ENCODE peak calls at places on chromosomes 16 and 17, in eight cellular contexts. One of them, this sample, is unnamed.
A peak's percentile ranks its signal among the peaks of the same experiment; 100 is the strongest.

GRCh38 chr17:66580178-66580577 is 254.7 kb upstream of the CACNG5 start:
- DNase-seq in activated CD8-positive, alpha-beta T cell treated with anti-CD3 and anti-CD28 coated beads for 36 hours: no peak
- DNase-seq in cardiac fibroblast: peak; percentile 65
- DNase-seq in tibial artery: peak; percentile 79
- DNase-seq in stomach: peak; percentile 38
- DNase-seq in cardiac muscle cell: peak; percentile 49
- DNase-seq in AG04450: peak; percentile 57
- DNase-seq in astrocyte: peak; percentile 41
- DNase-seq in this sample: no peak

GRCh38 chr17:6597727-6598126 is 41.4 kb upstream of the PITPNM3 start:
- DNase-seq in stomach: no peak
- DNase-seq in tibial artery: no peak
- DNase-seq in cardiac muscle cell: no peak
- DNase-seq in AG04450: no peak
- DNase-seq in cardiac fibroblast: no peak
- DNase-seq in astrocyte: no peak
- DNase-seq in activated CD8-positive, alpha-beta T cell treated with anti-CD3 and anti-CD28 coated beads for 36 hours: no peak
- DNase-seq in this sample: no peak

GRCh38 chr17:19533718-19534561 is at the start of gene SLC47A1:
- DNase-seq in cardiac muscle cell: peak; percentile 27
- DNase-seq in cardiac fibroblast: peak; percentile 40
- DNase-seq in stomach: no peak
- DNase-seq in AG04450: no peak
- DNase-seq in astrocyte: no peak
- DNase-seq in tibial artery: no peak
- DNase-seq in activated CD8-positive, alpha-beta T cell treated with anti-CD3 and anti-CD28 coated beads for 36 hours: peak; percentile 11
- DNase-seq in this sample: no peak

GRCh38 chr17:80942360-80943345 is 49.0 kb upstream of the CHMP6 start:
- DNase-seq in activated CD8-positive, alpha-beta T cell treated with anti-CD3 and anti-CD28 coated beads for 36 hours: no peak
- DNase-seq in stomach: peak; percentile 76
- DNase-seq in astrocyte: peak; percentile 78
- DNase-seq in tibial artery: peak; percentile 99
- DNase-seq in AG04450: peak; percentile 33
- DNase-seq in cardiac fibroblast: peak; percentile 96
- DNase-seq in cardiac muscle cell: peak; percentile 94
- DNase-seq in this sample: peak; percentile 86

GRCh38 chr17:79742951-79743476 is 12.3 kb downstream of the ENPP7 start:
- DNase-seq in cardiac fibroblast: no peak
- DNase-seq in cardiac muscle cell: no peak
- DNase-seq in tibial artery: no peak
- DNase-seq in activated CD8-positive, alpha-beta T cell treated with anti-CD3 and anti-CD28 coated beads for 36 hours: no peak
- DNase-seq in AG04450: no peak
- DNase-seq in astrocyte: no peak
- DNase-seq in stomach: no peak
- DNase-seq in this sample: no peak

GRCh38 chr17:47820023-47820789 is 1.4 kb downstream of the OSBPL7 start:
- DNase-seq in stomach: peak; percentile 81
- DNase-seq in AG04450: no peak
- DNase-seq in activated CD8-positive, alpha-beta T cell treated with anti-CD3 and anti-CD28 coated beads for 36 hours: no peak
- DNase-seq in tibial artery: no peak
- DNase-seq in cardiac fibroblast: no peak
- DNase-seq in cardiac muscle cell: no peak
- DNase-seq in astrocyte: no peak
- DNase-seq in this sample: peak; percentile 25

GRCh38 chr16:74837056-74837455 is 62.4 kb upstream of the FA2H start:
- DNase-seq in cardiac fibroblast: peak; percentile 5
- DNase-seq in astrocyte: no peak
- DNase-seq in tibial artery: no peak
- DNase-seq in cardiac muscle cell: no peak
- DNase-seq in activated CD8-positive, alpha-beta T cell treated with anti-CD3 and anti-CD28 coated beads for 36 hours: no peak
- DNase-seq in AG04450: no peak
- DNase-seq in stomach: no peak
- DNase-seq in this sample: no peak

GRCh38 chr17:27818311-27819170 is 18.2 kb upstream of the NOS2 start:
- DNase-seq in astrocyte: no peak
- DNase-seq in AG04450: no peak
- DNase-seq in tibial artery: no peak
- DNase-seq in stomach: no peak
- DNase-seq in cardiac fibroblast: peak; percentile 25
- DNase-seq in activated CD8-positive, alpha-beta T cell treated with anti-CD3 and anti-CD28 coated beads for 36 hours: no peak
- DNase-seq in cardiac muscle cell: peak; percentile 15
- DNase-seq in this sample: no peak

GRCh38 chr17:69012895-69013805 is 47.6 kb downstream of the ABCA9 start:
- DNase-seq in cardiac fibroblast: peak; percentile 30
- DNase-seq in cardiac muscle cell: peak; percentile 40
- DNase-seq in astrocyte: peak; percentile 78
- DNase-seq in AG04450: no peak
- DNase-seq in activated CD8-positive, alpha-beta T cell treated with anti-CD3 and anti-CD28 coated beads for 36 hours: no peak
- DNase-seq in stomach: no peak
- DNase-seq in tibial artery: no peak
- DNase-seq in this sample: no peak

GRCh38 chr17:69015631-69016030 is 45.1 kb downstream of the ABCA9 start:
- DNase-seq in AG04450: no peak
- DNase-seq in cardiac muscle cell: no peak
- DNase-seq in stomach: no peak
- DNase-seq in cardiac fibroblast: no peak
- DNase-seq in activated CD8-positive, alpha-beta T cell treated with anti-CD3 and anti-CD28 coated beads for 36 hours: no peak
- DNase-seq in astrocyte: no peak
- DNase-seq in tibial artery: no peak
- DNase-seq in this sample: no peak

GRCh38 chr17:69018022-69018615 is 42.6 kb downstream of the ABCA9 start:
- DNase-seq in AG04450: no peak
- DNase-seq in astrocyte: no peak
- DNase-seq in activated CD8-positive, alpha-beta T cell treated with anti-CD3 and anti-CD28 coated beads for 36 hours: no peak
- DNase-seq in tibial artery: no peak
- DNase-seq in cardiac fibroblast: no peak
- DNase-seq in cardiac muscle cell: no peak
- DNase-seq in stomach: no peak
- DNase-seq in this sample: no peak

DNA sequence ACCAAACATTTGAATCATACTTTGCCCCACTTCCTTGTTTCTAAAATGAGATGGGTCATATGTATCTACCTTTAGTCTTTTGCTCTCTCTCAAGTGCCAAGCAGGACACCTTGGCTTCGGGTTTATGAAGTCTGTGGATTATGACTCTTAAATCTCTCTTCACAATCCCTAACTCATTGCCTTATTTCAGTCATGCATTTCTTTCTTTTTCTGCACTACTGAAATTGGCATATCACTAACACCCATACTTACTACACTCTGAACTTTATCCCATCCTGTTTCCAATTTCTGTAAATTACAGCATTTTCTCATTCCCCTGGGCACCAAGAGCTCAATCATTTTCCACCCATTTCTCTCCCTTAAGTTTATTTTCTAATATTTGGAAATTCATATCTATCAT is 42.0 kb downstream of the ABCA9 start:
- DNase-seq in tibial artery: no peak
- DNase-seq in stomach: no peak
- DNase-seq in AG04450: no peak
- DNase-seq in astrocyte: no peak
- DNase-seq in cardiac muscle cell: no peak
- DNase-seq in activated CD8-positive, alpha-beta T cell treated with anti-CD3 and anti-CD28 coated beads for 36 hours: no peak
- DNase-seq in cardiac fibroblast: no peak
- DNase-seq in this sample: no peak
- TF ChIP-seq CTCF in tibial artery: no peak
- TF ChIP-seq CTCF in stomach: no peak
- TF ChIP-seq CTCF in AG04450: no peak
- TF ChIP-seq CTCF in astrocyte: no peak
- TF ChIP-seq CTCF in cardiac muscle cell: no peak
- TF ChIP-seq CTCF in activated CD8-positive, alpha-beta T cell treated with anti-CD3 and anti-CD28 coated beads for 36 hours: no peak
- TF ChIP-seq CTCF in cardiac fibroblast: no peak
- TF ChIP-seq CTCF in this sample: no peak

GRCh38 chr16:31385680-31386079 is 7.5 kb upstream of the ITGAD start:
- DNase-seq in astrocyte: no peak
- DNase-seq in AG04450: no peak
- DNase-seq in cardiac muscle cell: no peak
- DNase-seq in cardiac fibroblast: no peak
- DNase-seq in stomach: no peak
- DNase-seq in tibial artery: no peak
- DNase-seq in activated CD8-positive, alpha-beta T cell treated with anti-CD3 and anti-CD28 coated beads for 36 hours: peak; percentile 12
- DNase-seq in this sample: peak; percentile 44

GRCh38 chr16:31386157-31386984 is 6.8 kb upstream of the ITGAD start:
- DNase-seq in activated CD8-positive, alpha-beta T cell treated with anti-CD3 and anti-CD28 coated beads for 36 hours: peak; percentile 56
- DNase-seq in cardiac fibroblast: peak; percentile 22
- DNase-seq in cardiac muscle cell: peak; percentile 56
- DNase-seq in astrocyte: peak; percentile 61
- DNase-seq in tibial artery: no peak
- DNase-seq in stomach: no peak
- DNase-seq in AG04450: no peak
- DNase-seq in this sample: peak; percentile 56

GRCh38 chr16:31380201-31380600 is 12.9 kb upstream of the ITGAD start:
- DNase-seq in stomach: no peak
- DNase-seq in tibial artery: no peak
- DNase-seq in cardiac fibroblast: no peak
- DNase-seq in astrocyte: no peak
- DNase-seq in AG04450: no peak
- DNase-seq in activated CD8-positive, alpha-beta T cell treated with anti-CD3 and anti-CD28 coated beads for 36 hours: no peak
- DNase-seq in cardiac muscle cell: no peak
- DNase-seq in this sample: no peak

GRCh38 chr16:31377210-31377903 is 15.8 kb upstream of the ITGAD start:
- DNase-seq in stomach: no peak
- DNase-seq in cardiac muscle cell: no peak
- DNase-seq in tibial artery: no peak
- DNase-seq in AG04450: no peak
- DNase-seq in activated CD8-positive, alpha-beta T cell treated with anti-CD3 and anti-CD28 coated beads for 36 hours: no peak
- DNase-seq in astrocyte: no peak
- DNase-seq in cardiac fibroblast: no peak
- DNase-seq in this sample: no peak

GRCh38 chr16:31382485-31383161 is 10.5 kb upstream of the ITGAD start:
- DNase-seq in activated CD8-positive, alpha-beta T cell treated with anti-CD3 and anti-CD28 coated beads for 36 hours: peak; percentile 81
- DNase-seq in tibial artery: peak; percentile 77
- DNase-seq in astrocyte: no peak
- DNase-seq in cardiac fibroblast: peak; percentile 62
- DNase-seq in stomach: peak; percentile 67
- DNase-seq in AG04450: no peak
- DNase-seq in cardiac muscle cell: peak; percentile 81
- DNase-seq in this sample: peak; percentile 60
- TF ChIP-seq CTCF in activated CD8-positive, alpha-beta T cell treated with anti-CD3 and anti-CD28 coated beads for 36 hours: peak; percentile 91
- TF ChIP-seq CTCF in tibial artery: peak; percentile 30
- TF ChIP-seq CTCF in astrocyte: peak; percentile 11
- TF ChIP-seq CTCF in cardiac fibroblast: peak; percentile 87
- TF ChIP-seq CTCF in stomach: peak; percentile 29
- TF ChIP-seq CTCF in AG04450: peak; percentile 68
- TF ChIP-seq CTCF in cardiac muscle cell: peak; percentile 89
- TF ChIP-seq CTCF in this sample: peak; percentile 65

GRCh38 chr16:57026778-57027062 is 37.4 kb downstream of the NLRC5 start:
- DNase-seq in tibial artery: no peak
- DNase-seq in astrocyte: no peak
- DNase-seq in activated CD8-positive, alpha-beta T cell treated with anti-CD3 and anti-CD28 coated beads for 36 hours: no peak
- DNase-seq in cardiac muscle cell: no peak
- DNase-seq in stomach: no peak
- DNase-seq in cardiac fibroblast: no peak
- DNase-seq in AG04450: no peak
- DNase-seq in this sample: no peak
- TF ChIP-seq CTCF in tibial artery: no peak
- TF ChIP-seq CTCF in astrocyte: no peak
- TF ChIP-seq CTCF in activated CD8-positive, alpha-beta T cell treated with anti-CD3 and anti-CD28 coated beads for 36 hours: no peak
- TF ChIP-seq CTCF in cardiac muscle cell: no peak
- TF ChIP-seq CTCF in stomach: no peak
- TF ChIP-seq CTCF in cardiac fibroblast: no peak
- TF ChIP-seq CTCF in AG04450: no peak
- TF ChIP-seq CTCF in this sample: no peak

GRCh38 chr16:85543998-85544397 is 69.1 kb upstream of the GSE1 start:
- DNase-seq in cardiac fibroblast: no peak
- DNase-seq in cardiac muscle cell: no peak
- DNase-seq in tibial artery: no peak
- DNase-seq in AG04450: no peak
- DNase-seq in astrocyte: no peak
- DNase-seq in activated CD8-positive, alpha-beta T cell treated with anti-CD3 and anti-CD28 coated beads for 36 hours: no peak
- DNase-seq in stomach: no peak
- DNase-seq in this sample: no peak

GRCh38 chr16:85544668-85545067 is 68.5 kb upstream of the GSE1 start:
- DNase-seq in AG04450: no peak
- DNase-seq in stomach: no peak
- DNase-seq in activated CD8-positive, alpha-beta T cell treated with anti-CD3 and anti-CD28 coated beads for 36 hours: no peak
- DNase-seq in cardiac muscle cell: no peak
- DNase-seq in cardiac fibroblast: no peak
- DNase-seq in astrocyte: no peak
- DNase-seq in tibial artery: no peak
- DNase-seq in this sample: no peak

GRCh38 chr16:85545227-85545818 is 67.8 kb upstream of the GSE1 start:
- DNase-seq in astrocyte: no peak
- DNase-seq in AG04450: no peak
- DNase-seq in activated CD8-positive, alpha-beta T cell treated with anti-CD3 and anti-CD28 coated beads for 36 hours: no peak
- DNase-seq in stomach: no peak
- DNase-seq in tibial artery: no peak
- DNase-seq in cardiac muscle cell: no peak
- DNase-seq in cardiac fibroblast: no peak
- DNase-seq in this sample: no peak

GRCh38 chr16:85548375-85548774 is 64.7 kb upstream of the GSE1 start:
- DNase-seq in stomach: no peak
- DNase-seq in AG04450: no peak
- DNase-seq in cardiac muscle cell: no peak
- DNase-seq in astrocyte: no peak
- DNase-seq in cardiac fibroblast: no peak
- DNase-seq in tibial artery: no peak
- DNase-seq in activated CD8-positive, alpha-beta T cell treated with anti-CD3 and anti-CD28 coated beads for 36 hours: no peak
- DNase-seq in this sample: no peak

GRCh38 chr16:85546585-85547447 is 66.3 kb upstream of the GSE1 start:
- DNase-seq in astrocyte: no peak
- DNase-seq in cardiac fibroblast: no peak
- DNase-seq in stomach: no peak
- DNase-seq in tibial artery: no peak
- DNase-seq in AG04450: no peak
- DNase-seq in activated CD8-positive, alpha-beta T cell treated with anti-CD3 and anti-CD28 coated beads for 36 hours: no peak
- DNase-seq in cardiac muscle cell: no peak
- DNase-seq in this sample: no peak
- TF ChIP-seq CTCF in astrocyte: no peak
- TF ChIP-seq CTCF in cardiac fibroblast: no peak
- TF ChIP-seq CTCF in stomach: no peak
- TF ChIP-seq CTCF in tibial artery: no peak
- TF ChIP-seq CTCF in AG04450: peak; percentile 25
- TF ChIP-seq CTCF in activated CD8-positive, alpha-beta T cell treated with anti-CD3 and anti-CD28 coated beads for 36 hours: no peak
- TF ChIP-seq CTCF in cardiac muscle cell: peak; percentile 8
- TF ChIP-seq CTCF in this sample: no peak

GRCh38 chr16:55116165-55116894 is 185.7 kb downstream of the IRX5 start:
- DNase-seq in astrocyte: peak; percentile 1
- DNase-seq in cardiac muscle cell: no peak
- DNase-seq in cardiac fibroblast: no peak
- DNase-seq in AG04450: peak; percentile 20
- DNase-seq in stomach: no peak
- DNase-seq in activated CD8-positive, alpha-beta T cell treated with anti-CD3 and anti-CD28 coated beads for 36 hours: no peak
- DNase-seq in tibial artery: peak; percentile 73
- DNase-seq in this sample: peak; percentile 5

GRCh38 chr16:55118701-55119260 is 188.1 kb downstream of the IRX5 start:
- DNase-seq in activated CD8-positive, alpha-beta T cell treated with anti-CD3 and anti-CD28 coated beads for 36 hours: no peak
- DNase-seq in astrocyte: no peak
- DNase-seq in cardiac muscle cell: no peak
- DNase-seq in cardiac fibroblast: no peak
- DNase-seq in AG04450: no peak
- DNase-seq in tibial artery: peak; percentile 57
- DNase-seq in stomach: no peak
- DNase-seq in this sample: no peak

GRCh38 chr16:55115506-55115905 is 184.8 kb downstream of the IRX5 start:
- DNase-seq in stomach: no peak
- DNase-seq in tibial artery: no peak
- DNase-seq in cardiac muscle cell: no peak
- DNase-seq in cardiac fibroblast: no peak
- DNase-seq in astrocyte: no peak
- DNase-seq in activated CD8-positive, alpha-beta T cell treated with anti-CD3 and anti-CD28 coated beads for 36 hours: no peak
- DNase-seq in AG04450: no peak
- DNase-seq in this sample: no peak

GRCh38 chr16:55123652-55124051 is 193.0 kb downstream of the IRX5 start:
- DNase-seq in AG04450: no peak
- DNase-seq in tibial artery: no peak
- DNase-seq in stomach: no peak
- DNase-seq in cardiac fibroblast: no peak
- DNase-seq in activated CD8-positive, alpha-beta T cell treated with anti-CD3 and anti-CD28 coated beads for 36 hours: no peak
- DNase-seq in astrocyte: no peak
- DNase-seq in cardiac muscle cell: no peak
- DNase-seq in this sample: no peak

GRCh38 chr16:55120408-55120807 is 189.7 kb downstream of the IRX5 start:
- DNase-seq in astrocyte: no peak
- DNase-seq in tibial artery: peak; percentile 47
- DNase-seq in cardiac muscle cell: no peak
- DNase-seq in cardiac fibroblast: no peak
- DNase-seq in activated CD8-positive, alpha-beta T cell treated with anti-CD3 and anti-CD28 coated beads for 36 hours: no peak
- DNase-seq in AG04450: no peak
- DNase-seq in stomach: no peak
- DNase-seq in this sample: peak; percentile 15
- TF ChIP-seq CTCF in astrocyte: no peak
- TF ChIP-seq CTCF in tibial artery: no peak
- TF ChIP-seq CTCF in cardiac muscle cell: no peak
- TF ChIP-seq CTCF in cardiac fibroblast: no peak
- TF ChIP-seq CTCF in activated CD8-positive, alpha-beta T cell treated with anti-CD3 and anti-CD28 coated beads for 36 hours: no peak
- TF ChIP-seq CTCF in AG04450: no peak
- TF ChIP-seq CTCF in stomach: no peak
- TF ChIP-seq CTCF in this sample: no peak